ENCODE peak calls at places on chromosomes 11 and 22, in seven cellular contexts. D is GM13977, Q is osteocyte, H is spleen, T is PC-3, O is LNCaP clone FGC, V is AG09319. B is an unnamed sample.

GRCh38 chr22:46563381-46564083 is 26.1 kb upstream of the CELSR1 start:
- DNase-seq in D (peak), Q (no peak), H (peak), T (peak), O (no peak), V (no peak), B (peak)

GRCh38 chr11:67406420-67406968 is 2.6 kb downstream of the TBC1D10C start:
- DNase-seq in D (no peak), Q (no peak), H (no peak), T (no peak), O (no peak), V (no peak), B (no peak)

GRCh38 chr11:393219-394033 is 583 bp upstream of the PKP3 start:
- DNase-seq in D (no peak), Q (no peak), H (no peak), T (peak), O (no peak), V (peak), B (peak)

GRCh38 chr11:36455658-36456111 is 54.4 kb downstream of the TRAF6 start:
- DNase-seq in D (no peak), Q (peak), H (no peak), T (peak), O (no peak), V (peak), B (peak)

GRCh38 chr11:73087730-73088129 is 54.4 kb downstream of the FCHSD2 start:
- DNase-seq in D (no peak), Q (no peak), H (no peak), T (no peak), O (no peak), V (no peak), B (peak)

GRCh38 chr22:46678785-46679700 is 58.9 kb downstream of the GRAMD4 start:
- DNase-seq in D (no peak), Q (no peak), H (no peak), T (no peak), O (no peak), V (no peak), B (no peak)

GRCh38 chr11:57340228-57340627 is 2.1 kb downstream of the P2RX3 start:
- DNase-seq in D (no peak), Q (no peak), H (peak), T (peak), O (no peak), V (no peak), B (peak)

GRCh38 chr11:113752932-113753331 is 20.6 kb downstream of the ZW10 start:
- DNase-seq in D (no peak), Q (no peak), H (no peak), T (no peak), O (no peak), V (no peak), B (no peak)

GRCh38 chr11:35585411-35585810 is 32.8 kb upstream of the FJX1 start:
- DNase-seq in D (no peak), Q (no peak), H (no peak), T (no peak), O (no peak), V (no peak), B (no peak)

GRCh38 chr11:20458905-20459632 is 71.6 kb downstream of the PRMT3 start:
- DNase-seq in D (no peak), Q (no peak), H (no peak), T (no peak), O (no peak), V (no peak), B (no peak)

GRCh38 chr22:47599753-47600152 is 837.3 kb downstream of the TBC1D22A start:
- DNase-seq in D (no peak), Q (peak), H (peak), T (no peak), O (no peak), V (no peak), B (no peak)

GRCh38 chr11:17388609-17389204 is at the start of gene KCNJ11:
- DNase-seq in D (no peak), Q (no peak), H (no peak), T (no peak), O (no peak), V (no peak), B (no peak)

GRCh38 chr22:36454916-36455570 is 26.4 kb downstream of the TXN2 start:
- DNase-seq in D (peak), Q (peak), H (peak), T (peak), O (no peak), V (no peak), B (peak)

GRCh38 chr22:44260216-44261035 is 52.3 kb downstream of the SHISAL1 start:
- DNase-seq in D (no peak), Q (peak), H (peak), T (no peak), O (no peak), V (no peak), B (no peak)

GRCh38 chr11:121452609-121453150 is at the start of gene SORL1-AS1:
- DNase-seq in D (peak), Q (no peak), H (no peak), T (peak), O (no peak), V (no peak), B (no peak)

GRCh38 chr11:13963169-13963948 is 836 bp downstream of the SPON1 start:
- DNase-seq in D (peak), Q (peak), H (peak), T (no peak), O (no peak), V (no peak), B (no peak)

GRCh38 chr22:20490183-20490940 is 5.2 kb downstream of the KLHL22 start:
- DNase-seq in D (no peak), Q (no peak), H (no peak), T (no peak), O (no peak), V (no peak), B (no peak)

GRCh38 chr11:67286621-67287333 is 2.3 kb upstream of the ANKRD13D start:
- DNase-seq in D (no peak), Q (no peak), H (peak), T (no peak), O (no peak), V (no peak), B (no peak)

GRCh38 chr22:21599053-21599893 is 30.5 kb downstream of the YDJC start:
- DNase-seq in D (no peak), Q (no peak), H (no peak), T (no peak), O (no peak), V (no peak), B (no peak)

GRCh38 chr22:23219787-23220484 is 39.6 kb downstream of the BCR start:
- DNase-seq in D (peak), Q (no peak), H (peak), T (peak), O (no peak), V (no peak), B (peak)

GRCh38 chr11:3905080-3905953 is 49.9 kb downstream of the STIM1 start:
- DNase-seq in D (peak), Q (no peak), H (no peak), T (peak), O (no peak), V (peak), B (peak)

GRCh38 chr11:110172666-110173065 is 79.5 kb downstream of the ZC3H12C start:
- DNase-seq in D (no peak), Q (no peak), H (no peak), T (no peak), O (no peak), V (no peak), B (no peak)

GRCh38 chr11:71279916-71280645 is 27.7 kb upstream of the SHANK2 start:
- DNase-seq in D (no peak), Q (no peak), H (no peak), T (no peak), O (no peak), V (no peak), B (no peak)

GRCh38 chr11:114293201-114293711 is 2.9 kb upstream of the NNMT start:
- DNase-seq in D (no peak), Q (peak), H (no peak), T (peak), O (no peak), V (no peak), B (peak)

GRCh38 chr11:36122715-36123114 is 166.5 kb downstream of the COMMD9 start:
- DNase-seq in D (no peak), Q (no peak), H (no peak), T (peak), O (no peak), V (no peak), B (peak)

GRCh38 chr11:117019871-117020270 is 78.4 kb downstream of the SIK3 start:
- DNase-seq in D (no peak), Q (no peak), H (no peak), T (no peak), O (no peak), V (no peak), B (no peak)

GRCh38 chr11:70860855-70861254 is 391.5 kb downstream of the SHANK2 start:
- DNase-seq in D (no peak), Q (no peak), H (no peak), T (no peak), O (no peak), V (no peak), B (no peak)

GRCh38 chr11:123235687-123236261 is 40.7 kb upstream of the CLMP start:
- DNase-seq in D (no peak), Q (no peak), H (no peak), T (no peak), O (no peak), V (no peak), B (no peak)

GRCh38 chr11:76636826-76637460 is 33.6 kb downstream of the LRRC32 start:
- DNase-seq in D (no peak), Q (peak), H (no peak), T (no peak), O (no peak), V (no peak), B (no peak)

GRCh38 chr11:19370100-19370861 is 129.5 kb upstream of the E2F8 start:
- DNase-seq in D (no peak), Q (no peak), H (no peak), T (peak), O (peak), V (no peak), B (peak)

GRCh38 chr11:89220684-89221339 is 43.1 kb downstream of the TYR start:
- DNase-seq in D (no peak), Q (no peak), H (no peak), T (peak), O (no peak), V (no peak), B (no peak)

GRCh38 chr11:104522650-104523049 is 358.7 kb upstream of the PDGFD start:
- DNase-seq in D (no peak), Q (no peak), H (no peak), T (no peak), O (no peak), V (no peak), B (no peak)

GRCh38 chr11:8071616-8072581 is 9.1 kb upstream of the TUB start:
- DNase-seq in D (no peak), Q (no peak), H (peak), T (no peak), O (no peak), V (no peak), B (no peak)

GRCh38 chr11:75189911-75190310 is 39.0 kb downstream of the SLCO2B1 start:
- DNase-seq in D (no peak), Q (no peak), H (no peak), T (no peak), O (no peak), V (no peak), B (no peak)

GRCh38 chr11:12497431-12497830 is 120.1 kb downstream of the PARVA start:
- DNase-seq in D (no peak), Q (peak), H (no peak), T (no peak), O (no peak), V (no peak), B (no peak)

GRCh38 chr11:70735976-70736375 is 337.6 kb downstream of the CTTN start:
- DNase-seq in D (no peak), Q (no peak), H (no peak), T (no peak), O (no peak), V (no peak), B (no peak)

GRCh38 chr11:126391970-126392637 is 36.6 kb downstream of the ST3GAL4 start:
- DNase-seq in D (no peak), Q (no peak), H (peak), T (no peak), O (no peak), V (no peak), B (peak)

GRCh38 chr11:93783767-93784151 is 323 bp upstream of the MED17 start:
- DNase-seq in D (no peak), Q (no peak), H (no peak), T (no peak), O (no peak), V (no peak), B (no peak)
- TF ChIP-seq CTCF in D (no peak), Q (no peak), H (no peak), T (no peak), O (no peak), V (no peak), B (peak)

DNA sequence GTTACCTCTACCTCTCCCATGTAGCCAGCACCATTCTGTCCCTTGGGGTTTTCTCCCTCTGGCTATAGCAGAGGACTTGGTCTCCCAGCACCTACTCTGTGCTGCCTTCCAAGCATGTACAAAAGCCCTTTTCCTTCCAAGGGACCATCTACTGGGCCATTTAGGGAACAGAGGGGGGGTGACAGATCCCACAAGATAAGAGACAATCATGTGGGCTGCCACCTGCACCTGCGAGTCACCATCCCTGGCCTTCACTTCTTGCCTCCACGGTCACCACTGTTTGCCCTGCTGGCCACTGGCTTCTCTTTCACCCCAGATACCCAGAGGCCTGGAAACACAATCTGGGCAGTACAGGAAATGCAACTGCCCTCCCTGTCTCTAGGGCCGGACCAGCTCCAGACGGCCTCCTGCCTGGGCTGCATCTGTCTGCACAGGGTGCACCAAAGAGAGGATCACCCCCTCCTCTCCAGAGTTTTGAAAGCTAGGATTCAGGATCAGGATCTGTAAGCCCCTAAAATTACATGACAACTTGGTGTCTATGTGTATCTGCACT is 160.8 kb upstream of the NECTIN1 start:
- DNase-seq in D (no peak), Q (no peak), H (peak), T (no peak), O (no peak), V (no peak), B (no peak)
- TF ChIP-seq CTCF in D (no peak), Q (no peak), H (no peak), T (no peak), O (no peak), V (no peak), B (no peak)

DNA sequence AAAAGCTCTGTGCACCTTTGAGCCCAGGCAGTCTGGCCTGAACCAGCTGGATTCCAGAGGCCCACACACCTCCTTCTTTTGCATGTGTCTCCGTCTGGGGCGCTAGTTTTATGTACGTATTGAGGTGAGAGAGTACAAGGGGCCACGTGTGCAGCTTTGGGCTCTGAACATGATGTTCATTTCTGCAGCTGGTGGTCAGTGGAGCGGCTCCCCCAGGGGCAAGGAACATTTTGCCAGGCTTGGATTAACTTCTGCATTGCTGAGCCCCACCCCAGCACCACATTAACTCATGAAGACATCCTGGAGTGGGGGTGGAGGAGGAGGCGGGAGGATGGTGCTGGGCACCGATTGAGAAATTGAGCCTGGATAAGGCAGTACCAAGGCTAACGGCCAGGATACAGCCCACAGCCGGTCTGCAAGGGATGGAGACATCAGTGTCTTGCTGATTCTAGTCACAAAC is 13.8 kb downstream of the USP2 start:
- DNase-seq in D (no peak), Q (no peak), H (peak), T (no peak), O (no peak), V (no peak), B (peak)
- TF ChIP-seq CTCF in D (no peak), Q (no peak), H (no peak), T (no peak), O (no peak), V (no peak), B (no peak)

DNA sequence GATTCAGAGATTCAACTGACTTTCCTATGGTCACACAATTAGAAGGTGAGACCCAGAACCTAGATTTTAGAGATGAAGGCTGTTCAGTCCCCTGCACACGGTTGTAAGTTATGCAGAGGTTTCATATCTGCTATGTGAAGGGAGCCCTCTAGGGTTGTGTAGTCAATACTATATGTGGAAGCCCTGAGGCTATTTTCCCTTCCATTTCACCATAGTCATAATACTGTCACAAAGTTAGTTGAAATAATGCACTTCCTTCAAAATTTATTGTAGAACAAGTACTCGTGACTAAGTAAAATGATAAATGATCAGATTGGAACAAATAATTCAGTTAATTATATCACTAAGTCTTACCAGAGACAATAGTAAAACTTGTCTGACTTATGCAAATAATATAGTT is 48.8 kb downstream of the ENDOD1 start:
- DNase-seq in D (peak), Q (no peak), H (no peak), T (peak), O (no peak), V (no peak), B (peak)
- TF ChIP-seq CTCF in D (peak), Q (peak), H (no peak), T (no peak), O (peak), V (no peak), B (no peak)

B was measured in MCF 10A.